ENCODE peak calls at places on chromosome 12, in seven cellular contexts. E, A, Y, F, C, Z and T are unnamed samples.

GRCh38 chr12:69555461-69555860 is 29.8 kb upstream of the CCT2 start:
- DNase-seq in E (no peak), A (no peak), Y (peak), F (no peak), C (no peak), Z (no peak), T (peak)

GRCh38 chr12:52243264-52243773 is 10.3 kb downstream of the KRT7 start:
- DNase-seq in E (no peak), A (peak), Y (no peak), F (no peak), C (no peak), Z (no peak), T (no peak)

GRCh38 chr12:76455582-76456345 is 103.8 kb downstream of the OSBPL8 start:
- DNase-seq in E (peak), A (peak), Y (peak), F (no peak), C (peak), Z (no peak), T (peak)

GRCh38 chr12:122090759-122091535 is 12.4 kb downstream of the MLXIP start:
- DNase-seq in E (no peak), A (no peak), Y (peak), F (no peak), C (no peak), Z (no peak), T (peak)

GRCh38 chr12:3150820-3151590 is 73.8 kb downstream of the TSPAN9 start:
- DNase-seq in E (no peak), A (no peak), Y (peak), F (no peak), C (peak), Z (no peak), T (no peak)

GRCh38 chr12:6180300-6181051 is 19.7 kb upstream of the CD9 start:
- DNase-seq in E (no peak), A (no peak), Y (peak), F (no peak), C (no peak), Z (no peak), T (peak)

GRCh38 chr12:57127101-57127709 is 1.1 kb upstream of the LRP1 start:
- DNase-seq in E (no peak), A (peak), Y (peak), F (no peak), C (peak), Z (no peak), T (no peak)

GRCh38 chr12:103881261-103881660 is 40.2 kb upstream of the NT5DC3 start:
- DNase-seq in E (no peak), A (no peak), Y (no peak), F (no peak), C (no peak), Z (no peak), T (no peak)

GRCh38 chr12:45431153-45431552 is 215.3 kb downstream of the ANO6 start:
- DNase-seq in E (no peak), A (no peak), Y (no peak), F (no peak), C (no peak), Z (no peak), T (no peak)

GRCh38 chr12:80472912-80473500 is 29.0 kb downstream of the PTPRQ start:
- DNase-seq in E (peak), A (peak), Y (peak), F (no peak), C (no peak), Z (no peak), T (peak)

GRCh38 chr12:67486671-67487070 is 161.9 kb upstream of the DYRK2 start:
- DNase-seq in E (no peak), A (no peak), Y (no peak), F (no peak), C (no peak), Z (no peak), T (no peak)